ENCODE peak calls at places on chromosomes 4 and X, in five cellular contexts. L is RPMI7951; K is pancreas; T is brain microvascular endothelial cell; G is stimulated activated CD4-positive, alpha-beta T cell treated with anti-CD3 and anti-CD28 coated beads, Interleukin-15, amount 100 ng/mL, for 24 hours. N is an unnamed sample.

GRCh38 chrX:11532291-11533075 is 133.2 kb downstream of the ARHGAP6 start:
- DNase-seq in L (peak; percentile 64), K (no peak), G (no peak), T (no peak), N (no peak)

GRCh38 chr4:19266566-19266965 is 985.1 kb upstream of the SLIT2 start:
- DNase-seq in L (no peak), K (no peak), G (no peak), T (no peak), N (no peak)

GRCh38 chr4:80492761-80493160 is 157.2 kb downstream of the CFAP299 start:
- DNase-seq in L (no peak), K (no peak), G (peak; percentile 14), T (no peak), N (no peak)

GRCh38 chr4:119493419-119493818 is 135.2 kb downstream of the PDE5A start:
- DNase-seq in G (no peak), T (no peak), K (no peak), L (no peak), N (no peak)

GRCh38 chrX:30635630-30636029 is 17.6 kb upstream of the GK start:
- DNase-seq in G (no peak), L (peak; percentile 15), K (no peak), T (no peak), N (no peak)

GRCh38 chr4:42995343-42995944 is 102.9 kb downstream of the GRXCR1 start:
- DNase-seq in L (peak; percentile 12), K (no peak), T (no peak), G (no peak), N (no peak)

GRCh38 chrX:139691843-139692505 is 16.0 kb downstream of the MCF2 start:
- DNase-seq in L (no peak), K (peak; percentile 57), G (no peak), T (no peak), N (no peak)

GRCh38 chr4:6747690-6748068 is 31.7 kb downstream of the BLOC1S4 start:
- DNase-seq in T (no peak), K (peak; percentile 55), L (no peak), G (no peak), N (no peak)

GRCh38 chr4:161438096-161438495 is 725.7 kb downstream of the FSTL5 start:
- DNase-seq in L (no peak), T (no peak), G (no peak), K (no peak), N (no peak)

GRCh38 chr4:92600638-92601037 is 296.9 kb downstream of the GRID2 start:
- DNase-seq in T (no peak), K (no peak), L (no peak), G (no peak), N (no peak)